ENCODE peak calls at places on chromosome 19, in five cellular contexts. One of them, this sample, is unnamed.

GRCh38 chr19:15251749-15252397 is 19.6 kb upstream of the EPHX3 start:
- DNase-seq in ACHN: peak
- DNase-seq in ELR: peak
- DNase-seq in NCI-H1092: no peak
- DNase-seq in amygdala: no peak
- DNase-seq in this sample: peak

GRCh38 chr19:38644719-38645118 is 2.7 kb upstream of the ACTN4 start:
- DNase-seq in ACHN: no peak
- DNase-seq in ELR: peak
- DNase-seq in NCI-H1092: no peak
- DNase-seq in amygdala: no peak
- DNase-seq in this sample: no peak

GRCh38 chr19:4622695-4623421 is 16.5 kb upstream of the TNFAIP8L1 start:
- DNase-seq in ACHN: no peak
- DNase-seq in ELR: no peak
- DNase-seq in NCI-H1092: no peak
- DNase-seq in amygdala: no peak
- DNase-seq in this sample: peak

GRCh38 chr19:55490478-55491436 is 2.5 kb downstream of the SSC5D start:
- DNase-seq in ACHN: no peak
- DNase-seq in ELR: no peak
- DNase-seq in NCI-H1092: no peak
- DNase-seq in amygdala: no peak
- DNase-seq in this sample: no peak

GRCh38 chr19:869245-870177 is 10.0 kb downstream of the CFD start:
- DNase-seq in ACHN: peak
- DNase-seq in ELR: peak
- DNase-seq in NCI-H1092: no peak
- DNase-seq in amygdala: no peak
- DNase-seq in this sample: peak

GRCh38 chr19:679418-680286 is 3.5 kb downstream of the FSTL3 start:
- DNase-seq in ACHN: peak
- DNase-seq in ELR: peak
- DNase-seq in NCI-H1092: no peak
- DNase-seq in amygdala: no peak
- DNase-seq in this sample: peak

GRCh38 chr19:12751635-12752034 is at the start of gene BEST2:
- DNase-seq in ACHN: no peak
- DNase-seq in ELR: no peak
- DNase-seq in NCI-H1092: no peak
- DNase-seq in amygdala: no peak
- DNase-seq in this sample: no peak

GRCh38 chr19:56712609-56713008 is 41.1 kb upstream of the ZNF835 start:
- DNase-seq in ACHN: no peak
- DNase-seq in ELR: no peak
- DNase-seq in NCI-H1092: no peak
- DNase-seq in amygdala: no peak
- DNase-seq in this sample: no peak

GRCh38 chr19:2341247-2341705 is 12.8 kb downstream of the SPPL2B start:
- DNase-seq in ACHN: no peak
- DNase-seq in ELR: no peak
- DNase-seq in NCI-H1092: no peak
- DNase-seq in amygdala: no peak
- DNase-seq in this sample: no peak

GRCh38 chr19:51531349-51532315 is at the start of gene SIGLEC6:
- DNase-seq in ACHN: no peak
- DNase-seq in ELR: no peak
- DNase-seq in NCI-H1092: no peak
- DNase-seq in amygdala: no peak
- DNase-seq in this sample: no peak

This sample was measured in hepatocyte.